ENCODE peak calls at places on chromosomes 5 and 9, in ten cellular contexts. E is amniotic stem cell, V is substantia nigra, G is HCEC 1CT, M is COLO829, Q is activated T-cell treated with anti-CD3 and anti-CD28 coated beads for 24 hours, I is neural progenitor cell, O is glutamatergic neuron, U is gastrocnemius medialis, L is H7. B is an unnamed sample.

GRCh38 chr9:26324787-26325186 is 567.8 kb downstream of the CAAP1 start:
- DNase-seq in G (peak; percentile 32), I (no peak), O (no peak), L (no peak), V (no peak), M (no peak), Q (no peak), E (no peak), U (no peak), B (no peak)

GRCh38 chr9:696332-697090 is 145.0 kb upstream of the DMRT1 start:
- DNase-seq in U (peak; percentile 64), L (no peak), I (no peak), G (peak; percentile 77), E (peak; percentile 31), M (no peak), Q (no peak), O (no peak), V (no peak), B (peak; percentile 88)

GRCh38 chr5:957730-958485 is 50.7 kb upstream of the NKD2 start:
- DNase-seq in V (no peak), U (no peak), I (no peak), O (no peak), G (no peak), L (peak; percentile 42), E (no peak), M (no peak), Q (no peak), B (peak; percentile 28)

GRCh38 chr9:4743131-4743875 is 2.3 kb upstream of the AK3 start:
- DNase-seq in O (no peak), L (no peak), U (no peak), Q (no peak), E (no peak), M (no peak), V (no peak), G (no peak), I (no peak), B (peak; percentile 6)

GRCh38 chr9:33143241-33143642 is 23.9 kb downstream of the B4GALT1 start:
- DNase-seq in E (no peak), M (no peak), L (no peak), Q (no peak), G (peak; percentile 23), U (no peak), O (no peak), I (no peak), V (no peak), B (peak; percentile 88)

GRCh38 chr9:91949946-91950664 is at the start of gene ROR2:
- DNase-seq in Q (peak; percentile 28), G (peak; percentile 44), E (no peak), L (peak; percentile 97), O (peak; percentile 90), M (no peak), V (no peak), I (peak; percentile 94), U (no peak), B (peak; percentile 86)

GRCh38 chr5:73694089-73694488 is 68.1 kb downstream of the ARHGEF28 start:
- DNase-seq in O (no peak), V (no peak), G (no peak), U (no peak), E (no peak), Q (no peak), M (no peak), I (no peak), L (no peak), B (no peak)

GRCh38 chr5:115079934-115080623 is 89.6 kb downstream of the TRIM36 start:
- DNase-seq in Q (no peak), I (no peak), L (no peak), G (no peak), U (no peak), E (no peak), V (no peak), M (no peak), O (no peak), B (no peak)

GRCh38 chr5:83931969-83932368 is 211.3 kb upstream of the HAPLN1 start:
- DNase-seq in V (no peak), O (no peak), L (no peak), U (no peak), E (no peak), Q (no peak), I (no peak), G (no peak), M (no peak), B (no peak)

GRCh38 chr5:127981498-127981897 is 102.1 kb upstream of the SLC12A2 start:
- DNase-seq in O (no peak), G (no peak), U (no peak), L (no peak), E (no peak), M (no peak), V (no peak), I (no peak), Q (no peak), B (no peak)

GRCh38 chr5:100950975-100951374 is 47.9 kb upstream of the ST8SIA4 start:
- DNase-seq in Q (no peak), E (no peak), I (no peak), U (no peak), V (no peak), O (no peak), M (no peak), G (no peak), L (no peak), B (no peak)

GRCh38 chr9:98094851-98095250 is 24.2 kb downstream of the TRIM14 start:
- DNase-seq in U (no peak), V (no peak), E (no peak), G (no peak), L (no peak), I (no peak), M (no peak), O (no peak), Q (no peak), B (no peak)

GRCh38 chr5:60136841-60137240 is 243.3 kb upstream of the PDE4D start:
- DNase-seq in O (no peak), Q (no peak), U (no peak), E (no peak), M (no peak), I (no peak), G (no peak), V (no peak), L (no peak), B (no peak)

GRCh38 chr5:116289276-116289675 is 204.5 kb downstream of the COMMD10 start:
- DNase-seq in V (no peak), G (no peak), U (no peak), M (no peak), Q (no peak), I (peak; percentile 26), E (no peak), L (peak; percentile 18), O (no peak), B (no peak)

GRCh38 chr9:70049236-70049635 is 5.6 kb downstream of the MAMDC2 start:
- DNase-seq in V (no peak), L (no peak), I (no peak), O (no peak), M (peak; percentile 76), U (peak; percentile 74), G (peak; percentile 74), E (peak; percentile 19), Q (no peak), B (peak; percentile 76)

GRCh38 chr5:43400082-43400481 is 12.1 kb downstream of the CCL28 start:
- DNase-seq in G (peak; percentile 28), M (no peak), O (no peak), L (no peak), Q (no peak), E (no peak), U (no peak), V (no peak), I (no peak), B (peak; percentile 39)

GRCh38 chr9:89497181-89497963 is 541 bp downstream of the SEMA4D start:
- DNase-seq in O (peak; percentile 30), G (no peak), V (no peak), Q (no peak), L (peak; percentile 88), M (no peak), U (peak; percentile 61), I (peak; percentile 59), E (no peak), B (no peak)

GRCh38 chr9:4297795-4298254 is 2.0 kb downstream of the GLIS3 start:
- DNase-seq in I (peak; percentile 94), G (peak; percentile 73), M (no peak), E (peak; percentile 32), V (peak; percentile 75), U (peak; percentile 45), O (peak; percentile 73), L (peak; percentile 90), Q (peak; percentile 31), B (peak; percentile 81)

GRCh38 chr9:130196643-130197042 is 24.4 kb downstream of the NCS1 start:
- DNase-seq in I (no peak), M (no peak), L (peak; percentile 48), Q (no peak), V (no peak), U (no peak), O (peak; percentile 25), G (no peak), E (no peak), B (no peak)

GRCh38 chr9:113488490-113488889 is 25.0 kb downstream of the RGS3 start:
- DNase-seq in M (no peak), U (peak; percentile 91), E (no peak), I (no peak), Q (no peak), L (no peak), V (no peak), G (peak; percentile 45), O (no peak), B (peak; percentile 63)

GRCh38 chr5:168404366-168404765 is 81.9 kb upstream of the RARS1 start:
- DNase-seq in E (peak; percentile 55), L (no peak), G (peak; percentile 89), M (peak; percentile 69), O (no peak), Q (no peak), I (no peak), U (no peak), V (peak; percentile 40), B (peak; percentile 86)

GRCh38 chr9:137167752-137168574 is 1.9 kb downstream of the LRRC26 start:
- DNase-seq in M (no peak), G (no peak), I (peak; percentile 73), O (peak; percentile 74), L (peak; percentile 90), V (no peak), E (no peak), U (no peak), Q (no peak), B (no peak)

GRCh38 chr5:175195698-175196656 is 248.0 kb downstream of the DRD1 start:
- DNase-seq in M (no peak), L (peak; percentile 43), O (no peak), Q (no peak), G (no peak), U (no peak), V (no peak), E (no peak), I (peak; percentile 36), B (peak; percentile 7)